ENCODE peak calls at places on chromosomes 4 and X, in four cellular contexts. Q is HepG2, O is A549, B is GM12878. D is an unnamed sample.

GRCh38 chr4:110055014-110055768 is 142.5 kb downstream of the EGF start:
- DNase-seq in B (peak), O (no peak), Q (peak), D (no peak)

GRCh38 chrX:50905334-50905733 is 5.2 kb upstream of the BMP15 start:
- DNase-seq in Q (peak), B (no peak), O (peak), D (peak)

GRCh38 chrX:15854080-15854655 is 445 bp downstream of the AP1S2 start:
- DNase-seq in Q (peak), B (no peak), O (peak), D (peak)

GRCh38 chr4:128601992-128602695 is 207.4 kb upstream of the JADE1 start:
- DNase-seq in B (no peak), O (peak), Q (no peak), D (peak)

GRCh38 chrX:9393571-9393970 is 71.3 kb upstream of the TBL1X start:
- DNase-seq in Q (no peak), O (no peak), B (no peak), D (no peak)

GRCh38 chr4:134691915-134692314 is 490.3 kb upstream of the PABPC4L start:
- DNase-seq in O (no peak), Q (no peak), B (no peak), D (no peak)

GRCh38 chr4:76723373-76723772 is 174.6 kb downstream of the SOWAHB start:
- DNase-seq in O (peak), B (no peak), Q (no peak), D (no peak)

GRCh38 chrX:49793686-49794085 is 35.4 kb upstream of the PAGE4 start:
- DNase-seq in Q (peak), B (no peak), O (no peak), D (no peak)

GRCh38 chr4:109434007-109434792 is 585 bp downstream of the SEC24B start:
- DNase-seq in Q (peak), B (no peak), O (peak), D (no peak)

GRCh38 chr4:105050896-105051295 is 95.8 kb upstream of the TET2 start:
- DNase-seq in B (no peak), Q (no peak), O (no peak), D (no peak)

GRCh38 chr4:41346306-41347061 is 89.8 kb downstream of the UCHL1 start:
- DNase-seq in O (peak), B (no peak), Q (no peak), D (no peak)

GRCh38 chr4:56155432-56155831 is 206.7 kb downstream of the CEP135 start:
- DNase-seq in O (no peak), Q (no peak), B (no peak), D (no peak)

GRCh38 chr4:31370866-31371465 is 650.8 kb downstream of the PCDH7 start:
- DNase-seq in Q (peak), O (peak), B (peak), D (peak)

GRCh38 chr4:140053185-140053584 is 100.8 kb downstream of the MAML3 start:
- DNase-seq in B (no peak), Q (no peak), O (no peak), D (no peak)

GRCh38 chrX:119728487-119728886 is 29.9 kb upstream of the SOWAHD start:
- DNase-seq in Q (peak), B (no peak), O (peak), D (no peak)

GRCh38 chrX:9341305-9342201 is 123.3 kb upstream of the TBL1X start:
- DNase-seq in B (peak), O (peak), Q (no peak), D (peak)

GRCh38 chr4:42452823-42453222 is 55.5 kb downstream of the SHISA3 start:
- DNase-seq in B (no peak), Q (no peak), O (no peak), D (no peak)

GRCh38 chr4:106063009-106063408 is 167.7 kb downstream of the NPNT start:
- DNase-seq in B (no peak), O (no peak), Q (no peak), D (no peak)

GRCh38 chr4:106056914-106057313 is 161.6 kb downstream of the NPNT start:
- DNase-seq in O (no peak), Q (no peak), B (no peak), D (no peak)

GRCh38 chr4:106058919-106059318 is 163.6 kb downstream of the NPNT start:
- DNase-seq in O (no peak), B (no peak), Q (no peak), D (no peak)

GRCh38 chr4:106065018-106065417 is 169.7 kb downstream of the NPNT start:
- DNase-seq in O (no peak), B (no peak), Q (no peak), D (no peak)

DNA sequence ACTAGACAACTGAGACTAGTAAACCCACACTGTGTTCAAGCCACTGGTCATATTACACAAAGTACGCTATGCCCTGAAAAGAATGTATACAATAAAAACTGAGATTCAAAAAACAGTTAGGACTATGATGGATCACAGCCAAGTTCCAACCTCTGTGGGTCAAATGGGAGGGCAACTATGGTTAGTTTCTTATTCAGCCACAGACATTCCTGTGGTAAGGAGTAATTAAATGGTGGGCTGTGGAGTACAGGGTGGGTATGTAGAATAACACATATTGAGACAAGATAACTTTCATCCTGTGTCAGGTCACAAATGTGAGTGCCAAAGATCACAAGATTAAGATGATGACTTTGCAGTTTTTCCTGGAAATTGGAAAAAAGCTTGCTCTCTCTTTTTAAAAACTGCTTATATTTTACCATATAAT is 167.2 kb downstream of the NPNT start:
- DNase-seq in O (peak), B (no peak), Q (peak), D (peak)
- TF ChIP-seq KDM1A in O (no peak), B (no peak), Q (no peak), D (peak)

GRCh38 chr4:48680848-48681568 is 99.1 kb downstream of the FRYL start:
- DNase-seq in O (no peak), Q (no peak), B (no peak), D (peak)
- TF ChIP-seq EP300 in O (no peak), Q (no peak), B (no peak), D (peak)

DNA sequence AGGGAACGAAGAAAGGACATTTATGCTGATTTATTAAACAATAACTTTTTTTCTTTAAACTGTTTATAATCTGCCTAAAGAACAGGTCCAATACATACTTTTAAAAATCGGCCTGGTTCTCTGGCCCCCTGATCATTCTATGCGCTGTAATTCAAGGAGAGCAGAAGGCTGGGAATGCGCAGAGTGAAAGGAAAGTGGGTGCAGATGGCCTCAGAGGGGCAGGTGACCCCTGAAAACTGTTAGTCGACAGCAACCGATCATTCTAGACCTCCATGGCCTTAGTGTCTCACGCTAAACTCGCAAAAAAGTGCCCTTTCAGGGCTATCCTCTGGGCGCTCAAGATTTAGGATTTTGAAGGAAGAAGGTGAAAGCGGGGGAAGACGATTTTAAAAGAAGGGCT is 2.2 kb downstream of the PDE5A start:
- DNase-seq in Q (no peak), O (no peak), B (no peak), D (no peak)
- TF ChIP-seq SMC3 in Q (no peak), O (no peak), B (no peak), D (no peak)

GRCh38 chrX:149909324-149910177 is 19.8 kb upstream of the HSFX4 start:
- DNase-seq in Q (no peak), O (no peak), B (no peak), D (no peak)
- TF ChIP-seq KDM1A in Q (no peak), O (no peak), B (no peak), D (no peak)

GRCh38 chr4:147044241-147044640 is 98.6 kb upstream of the TTC29 start:
- DNase-seq in O (no peak), Q (no peak), B (no peak), D (no peak)

GRCh38 chr4:147052361-147052760 is 106.7 kb upstream of the TTC29 start:
- DNase-seq in Q (no peak), O (no peak), B (no peak), D (no peak)

GRCh38 chr4:147054241-147054902 is 108.7 kb upstream of the TTC29 start:
- DNase-seq in O (no peak), Q (no peak), B (no peak), D (no peak)

GRCh38 chr4:147049940-147050852 is 104.5 kb upstream of the TTC29 start:
- DNase-seq in B (no peak), O (no peak), Q (no peak), D (no peak)
- TF ChIP-seq EP300 in B (no peak), O (no peak), Q (no peak), D (no peak)

GRCh38 chrX:154696328-154697045 is 43.1 kb upstream of the CTAG2 start:
- DNase-seq in Q (no peak), O (peak), B (no peak), D (no peak)
- TF ChIP-seq SMC3 in Q (no peak), O (no peak), B (no peak), D (no peak)

GRCh38 chr4:179353791-179354190 is 1911.6 kb upstream of the AGA start:
- DNase-seq in Q (no peak), B (no peak), O (no peak), D (no peak)
- TF ChIP-seq KDM1A in Q (no peak), B (no peak), O (no peak), D (no peak)

DNA sequence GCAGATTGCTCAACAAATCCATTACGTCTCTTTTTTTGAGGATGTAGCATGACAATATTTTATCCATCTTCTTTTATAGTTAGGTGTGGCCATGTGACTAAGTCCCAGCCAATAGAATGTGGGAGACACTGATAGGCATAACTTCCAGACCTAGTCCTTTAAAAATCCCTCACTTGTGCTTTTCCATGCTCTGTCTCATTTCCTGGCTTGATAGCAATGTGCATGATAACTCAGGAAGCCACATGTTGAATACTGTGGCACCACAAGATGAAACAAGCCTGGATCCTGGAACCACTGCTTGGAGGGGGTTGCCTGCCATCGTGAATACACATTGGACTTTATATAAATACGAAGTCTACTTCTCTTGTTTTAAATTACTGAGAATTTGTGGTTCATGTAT is 184.0 kb upstream of the NEIL3 start:
- DNase-seq in Q (no peak), B (no peak), O (no peak), D (no peak)
- TF ChIP-seq EP300 in Q (no peak), B (no peak), O (no peak), D (no peak)